ENCODE peak calls at places on chromosomes 6 and 20, in five cellular contexts. A is IMR-90, Y is adrenal gland, N is pancreas, S is fibroblast of mammary gland. H is an unnamed sample.

GRCh38 chr20:14780508-14780907 is 443.1 kb upstream of the FLRT3 start:
- DNase-seq in A (no peak), Y (no peak), N (no peak), S (peak), H (no peak)

GRCh38 chr20:5448449-5449118 is 131.8 kb upstream of the PROKR2 start:
- DNase-seq in A (peak), Y (peak), N (no peak), S (peak), H (peak)

GRCh38 chr6:125810435-125810834 is 19.7 kb downstream of the NCOA7 start:
- DNase-seq in A (no peak), Y (no peak), N (no peak), S (no peak), H (no peak)

GRCh38 chr20:21397341-21398108 is at the start of gene NKX2-4:
- DNase-seq in A (no peak), Y (no peak), N (no peak), S (no peak), H (no peak)

GRCh38 chr20:38152175-38153010 is 12.7 kb downstream of the TGM2 start:
- DNase-seq in A (peak), Y (peak), N (peak), S (peak), H (peak)

GRCh38 chr20:48983423-48984400 is 62.2 kb downstream of the ARFGEF2 start:
- DNase-seq in A (peak), Y (peak), N (peak), S (peak), H (peak)

GRCh38 chr20:45890077-45890996 is 671 bp downstream of the NEURL2 start:
- DNase-seq in A (peak), Y (peak), N (peak), S (peak), H (peak)

GRCh38 chr6:79078057-79078969 is at the start of gene PHIP:
- DNase-seq in A (peak), Y (peak), N (peak), S (peak), H (peak)

GRCh38 chr6:36618366-36619355 is 24.5 kb downstream of the SRSF3 start:
- DNase-seq in A (no peak), Y (peak), N (no peak), S (no peak), H (no peak)

DNA sequence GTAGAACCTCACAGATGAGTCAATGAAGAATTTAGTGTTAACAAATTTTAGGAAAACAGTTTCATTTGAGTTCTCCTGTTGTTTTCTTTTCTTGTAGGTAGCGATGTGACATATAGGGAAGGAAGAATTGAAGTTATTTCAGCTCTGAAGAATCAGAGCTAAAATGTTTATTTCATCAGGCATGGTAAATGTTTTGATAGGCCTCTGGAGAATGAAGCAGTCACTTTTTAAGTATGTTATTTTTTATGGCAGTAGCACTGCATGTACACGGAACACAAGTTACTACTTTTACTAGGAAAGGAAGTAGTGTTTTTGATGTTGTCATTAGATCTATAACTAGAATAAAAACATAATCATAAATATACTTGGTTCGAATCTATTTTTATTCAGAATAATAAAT is 1357.3 kb upstream of the CITED2 start:
- DNase-seq in A (peak), Y (no peak), N (no peak), S (no peak), H (no peak)
- H3K4me3 ChIP-seq in A (no peak), Y (no peak), N (no peak), S (no peak), H (no peak)

DNA sequence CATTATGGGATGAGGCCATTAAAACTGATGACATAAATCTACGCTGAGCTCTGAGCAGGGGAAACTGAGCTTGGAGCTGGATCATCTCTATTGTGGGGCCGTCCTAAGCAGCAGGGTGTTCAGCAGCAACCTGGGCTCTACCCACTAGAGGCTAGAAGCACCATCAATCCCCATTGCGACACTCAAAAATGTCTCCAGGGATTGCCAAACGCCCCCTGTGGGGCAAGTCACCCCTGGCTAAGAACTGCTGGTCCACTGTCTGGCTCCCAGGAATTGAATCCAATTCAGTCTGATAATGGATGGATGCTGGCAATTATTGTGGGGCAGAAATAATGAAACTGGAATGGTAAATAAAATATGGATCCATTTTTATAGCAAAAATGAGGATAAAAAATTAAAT is 38.2 kb downstream of the PMEPA1 start:
- DNase-seq in A (no peak), Y (no peak), N (no peak), S (no peak), H (no peak)
- H3K4me3 ChIP-seq in A (no peak), Y (no peak), N (no peak), S (no peak), H (no peak)

GRCh38 chr6:56775498-56776166 is 132.9 kb upstream of the DST start:
- DNase-seq in A (no peak), Y (no peak), N (no peak), S (no peak), H (no peak)

GRCh38 chr6:56770011-56770520 is 127.4 kb upstream of the DST start:
- DNase-seq in A (peak), Y (no peak), N (no peak), S (no peak), H (no peak)

GRCh38 chr6:56772737-56773184 is 130.1 kb upstream of the DST start:
- DNase-seq in A (peak), Y (peak), N (no peak), S (peak), H (peak)

GRCh38 chr6:56771189-56771588 is 128.5 kb upstream of the DST start:
- DNase-seq in A (no peak), Y (no peak), N (no peak), S (no peak), H (no peak)

GRCh38 chr6:56771929-56772607 is 129.4 kb upstream of the DST start:
- DNase-seq in A (no peak), Y (no peak), N (no peak), S (no peak), H (no peak)
- H3K4me3 ChIP-seq in A (no peak), Y (no peak), N (no peak), S (no peak), H (no peak)

DNA sequence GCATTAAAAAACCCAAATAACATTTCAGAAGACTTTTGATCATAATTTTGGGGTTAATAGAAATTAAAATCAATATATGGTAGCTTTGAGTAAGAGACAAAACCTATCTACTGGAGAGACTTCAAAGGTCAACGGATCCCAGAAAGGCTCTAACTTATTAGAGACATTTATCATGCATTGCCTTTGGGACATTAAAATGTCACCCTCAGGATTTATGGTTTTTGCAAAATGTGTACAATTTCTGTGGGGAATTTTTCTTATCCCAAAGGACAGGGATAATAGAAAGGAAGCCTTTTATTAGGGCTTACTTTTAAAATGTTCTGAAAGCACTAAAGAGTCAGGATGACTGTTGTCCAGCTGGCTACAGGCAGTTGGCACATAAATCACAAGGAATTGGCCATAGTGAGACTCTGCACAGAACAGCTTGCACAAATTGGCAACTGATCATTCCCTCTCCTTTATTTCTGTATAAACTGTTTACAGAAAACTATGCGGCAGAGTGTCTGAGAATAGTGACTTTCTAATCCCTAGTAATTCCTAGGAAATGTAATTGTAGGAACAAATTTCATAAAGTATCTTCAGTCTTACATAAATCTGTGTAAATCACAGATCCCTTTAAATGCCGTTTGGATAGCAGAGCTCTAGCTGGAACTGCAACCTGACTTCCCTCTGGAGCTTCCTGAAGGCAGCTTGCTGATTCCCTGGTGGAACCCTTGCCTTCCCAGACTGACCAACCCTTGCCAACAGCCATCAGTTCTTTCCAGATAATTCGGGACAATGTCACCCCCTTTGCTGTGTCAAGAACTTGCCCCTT is 201.1 kb upstream of the PREP start:
- DNase-seq in A (peak), Y (peak), N (no peak), S (peak), H (peak)
- H3K4me3 ChIP-seq in A (no peak), Y (no peak), N (no peak), S (no peak), H (no peak)

DNA sequence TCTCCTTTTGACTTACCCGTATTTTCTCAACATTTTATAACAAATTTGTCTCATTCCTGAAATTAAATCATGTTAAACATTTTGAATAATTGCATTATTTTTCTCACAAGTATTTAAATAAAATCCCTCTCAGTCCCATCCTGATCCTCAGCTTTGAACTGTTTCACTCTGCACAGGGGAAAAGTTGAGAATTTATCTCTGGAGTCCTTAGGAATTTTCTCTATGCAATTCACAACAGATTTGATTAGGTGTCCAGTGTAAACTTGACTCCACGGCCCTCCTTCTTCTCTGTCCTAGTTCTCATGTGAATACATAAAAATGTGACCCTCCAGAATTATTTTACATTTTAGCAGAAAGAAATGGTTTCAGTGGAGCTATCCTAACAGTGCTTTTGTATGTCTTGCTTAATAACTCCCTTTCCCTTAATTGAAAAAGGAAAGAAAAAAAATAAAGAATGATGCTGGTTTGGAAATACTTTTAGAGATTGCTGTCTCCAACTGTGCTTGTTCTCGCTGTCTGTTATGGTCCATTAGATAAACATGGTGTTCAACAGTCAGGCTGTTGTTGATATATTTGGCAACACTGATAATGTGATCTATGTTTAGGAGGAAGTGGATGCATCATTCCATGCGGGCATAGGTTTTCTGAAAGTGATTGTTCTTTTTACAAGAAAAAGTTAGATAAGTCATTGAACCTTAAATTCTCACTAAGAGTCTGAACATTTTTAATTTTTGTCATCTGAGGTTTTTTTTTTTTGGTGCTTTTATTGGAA is 599.3 kb upstream of the CITED2 start:
- DNase-seq in A (peak), Y (no peak), N (no peak), S (peak), H (no peak)
- H3K4me3 ChIP-seq in A (no peak), Y (no peak), N (no peak), S (no peak), H (no peak)

GRCh38 chr6:13935190-13935880 is 10.6 kb downstream of the RNF182 start:
- DNase-seq in A (no peak), Y (no peak), N (no peak), S (no peak), H (no peak)
- H3K4me3 ChIP-seq in A (no peak), Y (no peak), N (no peak), S (no peak), H (no peak)

DNA sequence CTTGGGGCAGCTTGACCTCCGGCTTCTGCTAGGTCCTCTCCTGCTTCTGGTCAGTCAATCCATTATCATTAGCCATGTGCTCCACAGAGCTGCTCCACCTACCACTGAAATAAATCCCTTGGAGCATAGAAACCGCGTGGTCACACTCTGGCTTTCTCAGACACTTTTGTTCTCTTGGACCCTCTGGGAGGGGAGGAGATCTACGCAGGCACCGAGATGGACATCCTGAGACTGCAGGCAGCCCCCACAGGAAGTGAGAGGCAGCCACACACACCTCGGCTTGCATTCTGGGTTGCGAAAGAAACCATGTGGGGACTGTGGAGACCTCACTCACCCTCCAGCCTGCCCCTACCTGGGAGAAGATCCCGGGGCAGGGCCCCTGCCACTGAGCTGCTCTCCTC is 79.5 kb downstream of the FYN start:
- DNase-seq in A (no peak), Y (no peak), N (no peak), S (no peak), H (no peak)
- H3K4me3 ChIP-seq in A (no peak), Y (no peak), N (no peak), S (no peak), H (no peak)

GRCh38 chr6:33452496-33452895 is 1.9 kb upstream of the ZBTB9 start:
- DNase-seq in A (no peak), Y (no peak), N (no peak), S (no peak), H (no peak)
- H3K4me3 ChIP-seq in A (no peak), Y (no peak), N (no peak), S (no peak), H (no peak)

GRCh38 chr20:10639051-10639761 is 34.6 kb downstream of the JAG1 start:
- DNase-seq in A (peak), Y (no peak), N (no peak), S (no peak), H (no peak)
- H3K4me3 ChIP-seq in A (no peak), Y (no peak), N (no peak), S (no peak), H (no peak)

DNA sequence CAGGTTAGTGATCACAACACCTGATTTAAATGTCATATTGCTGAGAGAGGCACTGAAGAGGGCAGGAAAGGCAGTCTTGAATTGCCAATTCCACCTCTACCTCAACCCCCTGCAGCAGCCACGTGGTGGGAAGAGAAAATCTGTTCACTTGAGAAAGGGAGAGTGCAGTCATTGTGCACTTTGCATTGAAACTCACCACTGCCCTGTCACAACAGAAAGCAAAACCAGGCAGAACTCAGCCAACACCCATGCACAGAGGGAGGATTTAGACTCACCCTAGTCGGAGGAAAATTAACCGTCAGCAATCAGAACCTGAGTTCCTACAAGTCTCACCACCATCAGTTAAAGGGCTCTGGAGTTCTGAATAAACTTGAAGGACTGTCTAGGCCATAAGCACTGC is 1040.2 kb downstream of the HACE1 start:
- DNase-seq in A (no peak), Y (no peak), N (no peak), S (no peak), H (no peak)
- H3K4me3 ChIP-seq in A (no peak), Y (no peak), N (no peak), S (no peak), H (no peak)

H was measured in MG63.